ENCODE peak calls at places on chromosomes 13 and 19, in four cellular contexts. A, F, D and E are unnamed samples. For H3K36me3, the result is how much of the 10 kb centered on the place peaks cover.

GRCh38 chr19:6023085-6023682 is 45.2 kb upstream of the RANBP3 start:
- DNase-seq in A (no peak), F (no peak), D (peak), E (peak)

GRCh38 chr19:18488838-18489626 is 32.8 kb downstream of the ELL start:
- DNase-seq in F (no peak), A (peak), D (no peak), E (no peak)

GRCh38 chr19:55251296-55252081 is 7.3 kb downstream of the PPP6R1 start:
- DNase-seq in F (no peak), A (peak), D (peak), E (peak)

GRCh38 chr19:16957151-16957662 is 68.4 kb downstream of the F2RL3 start:
- DNase-seq in A (no peak), D (no peak), F (peak), E (peak)

GRCh38 chr19:24074720-24075119 is 12.3 kb upstream of the ZNF254 start:
- DNase-seq in A (no peak), F (no peak), D (peak), E (peak)

GRCh38 chr13:49494645-49495044 is 1.1 kb upstream of the PHF11 start:
- DNase-seq in F (no peak), D (no peak), A (no peak), E (no peak)

GRCh38 chr13:110363009-110363408 is 55.9 kb downstream of the COL4A2 start:
- DNase-seq in D (no peak), A (peak), F (no peak), E (no peak)

GRCh38 chr19:5936308-5936980 is 22.4 kb downstream of the CAPS start:
- DNase-seq in A (no peak), F (no peak), D (no peak), E (no peak)

GRCh38 chr19:13103961-13104847 is 1.5 kb upstream of the LYL1 start:
- DNase-seq in D (no peak), A (peak), F (peak), E (no peak)

GRCh38 chr13:95564948-95565347 is 12.4 kb downstream of the CLDN10 start:
- DNase-seq in A (no peak), F (no peak), D (peak), E (peak)

GRCh38 chr19:35882074-35882832 is 13.9 kb downstream of the APLP1 start:
- DNase-seq in D (peak), F (no peak), A (peak), E (peak)

GRCh38 chr19:19095691-19096090 is 31.9 kb downstream of the SLC25A42 start:
- DNase-seq in A (no peak), F (no peak), D (no peak), E (no peak)

GRCh38 chr13:28753946-28754345 is 35.2 kb upstream of the SLC46A3 start:
- DNase-seq in F (no peak), A (no peak), D (no peak), E (no peak)

GRCh38 chr13:28754698-28755545 is 36.2 kb upstream of the SLC46A3 start:
- DNase-seq in D (no peak), A (no peak), F (peak), E (no peak)

GRCh38 chr13:28751210-28751935 is 32.6 kb upstream of the SLC46A3 start:
- DNase-seq in F (no peak), D (no peak), A (no peak), E (no peak)

GRCh38 chr13:28753208-28753892 is 34.6 kb upstream of the SLC46A3 start:
- DNase-seq in F (peak), A (peak), D (peak), E (peak)

DNA sequence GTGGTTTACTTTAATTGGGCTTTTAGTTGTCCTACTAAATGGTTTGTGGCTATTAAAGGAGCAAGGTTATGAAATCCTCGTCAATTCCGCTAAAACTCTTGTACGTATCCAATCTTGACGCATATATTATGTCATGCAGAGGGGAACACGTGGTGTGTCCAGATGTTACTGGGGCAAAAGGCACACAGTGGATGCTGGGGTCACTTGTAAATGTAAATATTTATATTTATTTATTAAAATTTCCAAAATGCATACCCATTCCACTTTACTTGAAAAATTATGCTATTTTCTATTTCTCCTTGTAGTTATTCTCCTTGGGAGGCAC is 36.7 kb upstream of the SLC46A3 start:
- DNase-seq in D (no peak), A (no peak), F (no peak), E (no peak)
- H3K4me3 ChIP-seq in D (no peak), A (no peak), F (no peak), E (no peak)

DNA sequence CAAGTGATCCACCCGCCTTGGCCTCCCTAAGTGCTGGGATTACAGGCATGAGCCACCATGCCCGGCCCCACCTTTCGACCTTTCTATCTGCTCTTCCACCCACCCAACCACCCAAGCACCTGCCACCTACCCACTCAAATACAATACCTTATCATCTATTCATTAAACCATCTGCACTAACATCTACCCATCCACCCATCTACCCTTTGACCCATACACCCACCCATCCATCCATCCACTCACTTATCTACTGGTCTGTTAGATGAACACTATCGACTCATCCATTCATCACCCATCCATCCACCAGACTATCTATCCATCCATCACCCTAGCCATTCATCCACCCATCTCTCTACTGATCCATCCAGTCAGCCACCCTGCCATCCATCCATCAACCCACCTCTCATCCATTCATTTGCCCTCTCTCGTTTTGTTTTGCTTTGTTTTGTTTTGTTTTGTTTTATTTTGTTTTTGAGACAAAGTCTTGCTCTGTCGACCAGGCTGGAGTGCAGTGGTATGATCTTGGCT is 17.2 kb downstream of the EML2 start:
- DNase-seq in A (no peak), D (no peak), F (no peak), E (no peak)
- H3K36me3 ChIP-seq in A (under half), D (under half), F (under half), E (under half)

DNA sequence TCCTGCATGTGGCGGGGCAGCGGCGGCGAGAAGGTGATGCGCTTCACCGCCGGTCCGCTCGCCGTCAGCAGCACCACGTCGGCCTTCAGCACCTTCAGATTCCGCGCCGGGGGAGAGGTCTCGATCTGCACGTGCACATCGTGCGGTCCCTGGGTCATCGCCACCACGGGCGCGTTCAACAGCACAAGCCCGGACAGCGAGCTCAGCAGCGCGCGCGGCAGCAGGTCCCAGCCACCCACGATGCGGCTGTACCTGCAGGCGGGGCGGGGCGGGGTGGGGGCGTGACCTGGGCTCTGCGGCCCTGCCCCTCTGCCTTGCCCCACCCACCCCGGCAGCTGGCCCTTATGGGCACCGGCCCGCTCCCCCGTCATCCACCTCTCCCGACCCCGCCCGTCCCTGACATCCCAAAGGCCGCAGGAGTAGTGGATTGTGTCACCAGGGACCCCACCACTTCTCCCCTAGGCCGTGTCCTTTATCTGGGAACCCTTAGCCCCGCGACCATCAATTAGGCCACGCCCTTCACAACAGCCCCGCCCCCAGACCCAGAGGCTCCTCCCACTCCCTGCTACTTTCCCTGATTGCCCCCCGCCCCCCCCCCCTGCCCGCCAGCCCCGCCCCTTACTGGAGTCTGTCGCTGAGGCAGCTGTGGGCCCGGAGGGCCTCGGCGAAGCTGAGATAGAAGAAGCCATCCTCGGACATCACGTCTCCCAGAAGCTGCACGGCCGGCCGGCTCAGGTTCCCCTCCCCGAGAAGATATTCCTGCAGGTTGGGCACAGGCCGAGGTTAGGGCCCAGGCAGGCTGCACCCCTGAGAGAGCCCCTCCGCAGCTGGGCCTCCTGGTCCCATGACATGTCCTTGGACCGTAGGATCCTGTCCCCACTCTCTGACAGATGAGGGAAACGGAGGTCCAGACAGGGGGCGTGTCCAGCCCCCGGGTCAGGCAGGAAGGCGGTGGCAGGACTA is 6.1 kb downstream of the IL4I1 start:
- DNase-seq in D (no peak), A (peak), F (no peak), E (peak)
- TF ChIP-seq CTCF in D (no peak), A (no peak), F (no peak), E (no peak)

DNA sequence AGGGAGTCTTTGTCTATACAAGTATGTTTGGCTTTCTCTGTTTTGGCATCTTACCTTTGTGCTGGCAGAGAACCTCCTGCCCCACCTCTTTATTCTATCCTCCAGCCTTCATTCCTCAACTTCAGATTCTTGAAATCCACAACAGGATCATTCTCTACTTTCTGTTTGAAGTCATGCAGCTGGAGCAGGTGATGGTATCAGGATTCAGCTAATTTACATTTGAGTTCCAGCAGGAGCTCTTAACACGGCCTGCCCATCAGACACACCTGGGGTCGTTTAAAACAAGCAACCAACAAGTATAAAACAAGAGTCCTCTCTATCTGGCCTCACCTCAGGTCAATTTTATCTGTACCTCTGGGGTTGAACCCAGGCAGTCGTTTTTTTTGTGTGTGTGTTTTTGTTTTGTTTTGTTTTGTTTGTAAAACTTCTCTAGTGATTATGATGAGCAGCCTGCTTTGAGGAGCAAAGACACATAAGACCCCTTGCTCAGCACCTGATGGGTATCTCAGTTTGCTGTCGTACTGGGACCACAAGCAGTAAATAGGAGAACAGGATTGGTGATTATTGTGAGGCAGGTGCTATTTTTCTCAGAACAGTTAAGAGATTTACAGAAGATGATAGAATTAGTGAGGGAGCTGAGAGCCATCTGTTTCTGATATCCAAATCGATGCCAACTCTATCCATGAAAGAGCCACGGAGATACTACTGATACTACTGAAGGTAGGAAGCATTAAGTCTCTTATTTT is 78.4 kb downstream of the GPC6 start:
- DNase-seq in A (no peak), F (no peak), D (no peak), E (no peak)
- H3K4me3 ChIP-seq in A (no peak), F (no peak), D (no peak), E (no peak)

GRCh38 chr13:70125693-70126092 is 17.4 kb upstream of the KLHL1 start:
- DNase-seq in D (no peak), F (no peak), A (no peak), E (no peak)

GRCh38 chr13:70128098-70128497 is 19.8 kb upstream of the KLHL1 start:
- DNase-seq in F (no peak), A (no peak), D (no peak), E (no peak)
- H3K36me3 ChIP-seq in F (under half), A (under half), D (under half), E (under half)

GRCh38 chr19:56441206-56441792 is 35.8 kb downstream of the ZNF667 start:
- DNase-seq in F (no peak), A (no peak), D (no peak), E (no peak)
- TF ChIP-seq CTCF in F (no peak), A (no peak), D (no peak), E (no peak)

DNA sequence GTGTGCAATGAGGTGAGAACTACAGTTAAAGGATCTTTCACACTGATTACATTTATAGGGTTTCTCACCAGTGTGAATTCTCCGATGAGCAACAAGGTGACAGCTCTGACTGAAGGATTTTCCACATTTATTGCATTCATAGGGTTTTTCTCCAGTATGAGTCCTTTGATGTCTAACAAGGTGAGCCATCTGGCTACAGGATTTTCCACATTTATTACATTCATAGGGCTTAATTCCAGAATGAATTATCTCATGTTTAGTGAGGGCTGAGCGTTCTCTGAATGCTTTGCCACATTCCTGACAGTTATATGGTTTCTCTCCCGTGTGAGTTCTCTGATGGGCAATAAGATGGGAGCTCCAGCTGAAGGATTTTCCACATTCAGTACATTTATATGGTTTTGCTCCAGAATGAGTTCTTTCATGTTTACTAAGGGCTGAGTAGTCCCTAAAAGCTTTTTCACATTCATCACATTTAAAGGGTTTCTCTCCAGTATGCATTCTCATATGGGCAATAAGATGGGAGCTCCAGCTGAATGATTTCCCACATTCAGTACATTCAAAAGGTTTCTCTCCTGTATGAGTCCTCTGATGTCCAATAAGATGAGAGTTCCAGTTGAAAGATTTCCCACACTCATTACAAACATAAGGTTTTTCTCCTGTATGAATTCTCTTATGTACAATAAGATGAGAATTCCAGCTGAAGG is 4.4 kb upstream of the C19orf18 start:
- DNase-seq in D (no peak), A (no peak), F (no peak), E (peak)
- H3K4me3 ChIP-seq in D (no peak), A (no peak), F (no peak), E (no peak)

GRCh38 chr19:30339624-30340525 is 32.3 kb upstream of the ZNF536 start:
- DNase-seq in A (no peak), F (no peak), D (no peak), E (no peak)

GRCh38 chr19:30342901-30343300 is 29.3 kb upstream of the ZNF536 start:
- DNase-seq in D (no peak), A (no peak), F (no peak), E (no peak)

GRCh38 chr19:30338878-30339623 is 33.1 kb upstream of the ZNF536 start:
- DNase-seq in A (no peak), F (no peak), D (no peak), E (no peak)

GRCh38 chr19:30340724-30341595 is 31.2 kb upstream of the ZNF536 start:
- DNase-seq in D (no peak), F (no peak), A (no peak), E (no peak)

GRCh38 chr19:30341646-30342201 is 30.5 kb upstream of the ZNF536 start:
- DNase-seq in F (no peak), A (no peak), D (no peak), E (no peak)
- H3K36me3 ChIP-seq in F (under half), A (under half), D (under half), E (under half)

GRCh38 chr19:38922482-38922881 is 8.1 kb downstream of the SARS2 start:
- DNase-seq in A (no peak), F (no peak), D (no peak), E (no peak)

GRCh38 chr19:38928406-38929001 is 2.1 kb downstream of the SARS2 start:
- DNase-seq in A (no peak), F (no peak), D (no peak), E (no peak)

GRCh38 chr19:38920529-38921419 is 8.8 kb upstream of the CCER2 start:
- DNase-seq in A (no peak), D (no peak), F (no peak), E (no peak)

GRCh38 chr19:38921420-38922274 is 8.9 kb downstream of the SARS2 start:
- DNase-seq in F (no peak), D (no peak), A (no peak), E (no peak)

DNA sequence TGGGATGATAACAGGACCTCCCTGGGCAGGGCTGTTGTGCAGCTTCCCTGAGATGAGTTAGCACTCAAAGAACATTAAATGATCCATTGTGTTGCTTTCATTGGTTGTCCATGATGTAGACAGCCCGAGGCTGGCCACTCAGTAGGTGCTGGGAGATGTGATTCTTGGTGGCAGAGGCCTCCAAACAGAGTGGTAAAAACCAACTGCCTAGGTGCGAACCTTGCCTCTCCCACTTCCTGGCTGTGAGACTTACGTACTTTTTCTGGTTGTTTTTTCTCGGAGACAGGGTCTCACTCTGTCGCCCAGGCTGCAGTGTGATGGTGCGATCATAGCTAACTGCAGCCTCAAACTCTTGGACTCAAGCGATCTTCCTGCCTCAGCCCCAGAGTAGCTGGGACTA is 6.2 kb downstream of the SARS2 start:
- DNase-seq in F (no peak), A (no peak), D (no peak), E (no peak)
- TF ChIP-seq CTCF in F (no peak), A (no peak), D (no peak), E (no peak)